ENCODE peak calls at places on chromosome 9, in eight cellular contexts. A, F, M, U, C, H, R and Q are unnamed samples.

GRCh38 chr9:2570615-2571479 is 50.7 kb upstream of the VLDLR start:
- DNase-seq in A (peak), F (no peak), M (no peak), U (no peak), C (no peak), H (no peak), R (peak), Q (peak)

GRCh38 chr9:94980947-94981632 is 254.6 kb downstream of the AOPEP start:
- DNase-seq in A (peak), F (no peak), M (no peak), U (no peak), C (no peak), H (no peak), R (no peak), Q (no peak)

GRCh38 chr9:121785673-121786542 is 134.5 kb downstream of the DAB2IP start:
- DNase-seq in A (no peak), F (no peak), M (no peak), U (no peak), C (no peak), H (no peak), R (no peak), Q (no peak)

GRCh38 chr9:24832307-24832706 is 286.6 kb upstream of the IZUMO3 start:
- DNase-seq in A (peak), F (no peak), M (no peak), U (no peak), C (no peak), H (no peak), R (no peak), Q (no peak)

GRCh38 chr9:116499986-116500871 is 186.9 kb upstream of the TRIM32 start:
- DNase-seq in A (no peak), F (no peak), M (no peak), U (no peak), C (no peak), H (no peak), R (no peak), Q (no peak)

GRCh38 chr9:100525563-100525962 is 52.3 kb upstream of the CAVIN4 start:
- DNase-seq in A (no peak), F (no peak), M (no peak), U (no peak), C (no peak), H (no peak), R (peak), Q (no peak)

GRCh38 chr9:91422832-91423711 is 560 bp downstream of the NFIL3 start:
- DNase-seq in A (peak), F (peak), M (peak), U (peak), C (peak), H (peak), R (peak), Q (peak)

GRCh38 chr9:110842169-110842568 is 173.6 kb downstream of the MUSK start:
- DNase-seq in A (peak), F (no peak), M (no peak), U (no peak), C (no peak), H (no peak), R (no peak), Q (no peak)

GRCh38 chr9:124180557-124180956 is 77.2 kb upstream of the NEK6 start:
- DNase-seq in A (no peak), F (no peak), M (no peak), U (no peak), C (no peak), H (peak), R (no peak), Q (no peak)

GRCh38 chr9:138007566-138008080 is 130.0 kb downstream of the CACNA1B start:
- DNase-seq in A (no peak), F (no peak), M (no peak), U (no peak), C (no peak), H (no peak), R (no peak), Q (no peak)

GRCh38 chr9:19231126-19232035 is 888 bp downstream of the DENND4C start:
- DNase-seq in A (peak), F (no peak), M (no peak), U (no peak), C (no peak), H (no peak), R (no peak), Q (no peak)

GRCh38 chr9:134985451-134985850 is 67.7 kb upstream of the FCN1 start:
- DNase-seq in A (no peak), F (no peak), M (no peak), U (no peak), C (no peak), H (no peak), R (no peak), Q (no peak)

GRCh38 chr9:92969516-92970466 is 22.5 kb downstream of the FGD3 start:
- DNase-seq in A (no peak), F (no peak), M (no peak), U (no peak), C (peak), H (no peak), R (no peak), Q (no peak)

GRCh38 chr9:118238139-118238538 is 533.9 kb downstream of the TLR4 start:
- DNase-seq in A (no peak), F (no peak), M (no peak), U (no peak), C (no peak), H (no peak), R (no peak), Q (no peak)

GRCh38 chr9:72038890-72039410 is 21.5 kb downstream of the C9orf57 start:
- DNase-seq in A (peak), F (peak), M (peak), U (peak), C (peak), H (peak), R (peak), Q (peak)

GRCh38 chr9:126989847-126990821 is 75.6 kb downstream of the RALGPS1 start:
- DNase-seq in A (no peak), F (no peak), M (no peak), U (peak), C (no peak), H (no peak), R (no peak), Q (no peak)

GRCh38 chr9:119148855-119149254 is 220.4 kb downstream of the BRINP1 start:
- DNase-seq in A (no peak), F (no peak), M (no peak), U (no peak), C (no peak), H (no peak), R (no peak), Q (no peak)

GRCh38 chr9:116189683-116190082 is 36.1 kb downstream of the PAPPA start:
- DNase-seq in A (peak), F (no peak), M (no peak), U (no peak), C (no peak), H (no peak), R (no peak), Q (no peak)

GRCh38 chr9:90071257-90071656 is 466.4 kb downstream of the GADD45G start:
- DNase-seq in A (peak), F (no peak), M (no peak), U (no peak), C (no peak), H (no peak), R (peak), Q (no peak)

GRCh38 chr9:137445930-137446431 is 4.8 kb upstream of the ENTPD8 start:
- DNase-seq in A (peak), F (no peak), M (no peak), U (no peak), C (peak), H (no peak), R (no peak), Q (no peak)

GRCh38 chr9:3931058-3931457 is 368.8 kb downstream of the GLIS3 start:
- DNase-seq in A (peak), F (no peak), M (no peak), U (no peak), C (no peak), H (no peak), R (no peak), Q (no peak)

GRCh38 chr9:136787690-136788400 is 3.3 kb upstream of the TMEM141 start:
- DNase-seq in A (peak), F (no peak), M (peak), U (no peak), C (peak), H (peak), R (peak), Q (peak)

GRCh38 chr9:95854386-95855015 is 21.0 kb upstream of the ERCC6L2 start:
- DNase-seq in A (no peak), F (no peak), M (no peak), U (no peak), C (no peak), H (no peak), R (no peak), Q (no peak)

GRCh38 chr9:93133641-93134017 is 422 bp downstream of the NINJ1 start:
- DNase-seq in A (peak), F (no peak), M (no peak), U (peak), C (peak), H (peak), R (peak), Q (peak)

GRCh38 chr9:27888661-27889295 is 315.5 kb upstream of the C9orf72 start:
- DNase-seq in A (peak), F (no peak), M (no peak), U (no peak), C (no peak), H (no peak), R (no peak), Q (peak)

GRCh38 chr9:72465602-72466001 is 55.8 kb upstream of the TMC1 start:
- DNase-seq in A (no peak), F (no peak), M (no peak), U (no peak), C (no peak), H (no peak), R (no peak), Q (no peak)

GRCh38 chr9:87656485-87656884 is 69.4 kb upstream of the CTSL start:
- DNase-seq in A (peak), F (no peak), M (no peak), U (no peak), C (no peak), H (no peak), R (no peak), Q (no peak)

GRCh38 chr9:37025381-37026084 is 8.5 kb downstream of the PAX5 start:
- DNase-seq in A (peak), F (no peak), M (no peak), U (no peak), C (no peak), H (no peak), R (peak), Q (no peak)

GRCh38 chr9:97468658-97469448 is 32.6 kb upstream of the TMOD1 start:
- DNase-seq in A (peak), F (no peak), M (peak), U (no peak), C (no peak), H (peak), R (peak), Q (peak)

GRCh38 chr9:35618854-35619799 is 914 bp upstream of the CD72 start:
- DNase-seq in A (no peak), F (no peak), M (no peak), U (no peak), C (peak), H (no peak), R (peak), Q (peak)

GRCh38 chr9:85716031-85716877 is 25.5 kb downstream of the AGTPBP1 start:
- DNase-seq in A (no peak), F (no peak), M (no peak), U (no peak), C (no peak), H (no peak), R (peak), Q (no peak)

GRCh38 chr9:126788046-126788445 is 16.8 kb upstream of the ZBTB43 start:
- DNase-seq in A (no peak), F (no peak), M (no peak), U (no peak), C (no peak), H (no peak), R (no peak), Q (no peak)

GRCh38 chr9:15295761-15296405 is 11.1 kb downstream of the TTC39B start:
- DNase-seq in A (peak), F (no peak), M (no peak), U (no peak), C (peak), H (no peak), R (peak), Q (no peak)